ENCODE peak calls at places on chromosomes 5 and 9, in eight cellular contexts. K, Z, N, W, P, Y, S and J are unnamed samples.

GRCh38 chr5:4410151-4410550 is 730.0 kb upstream of the ADAMTS16 start:
- DNase-seq in Y (no peak), N (no peak), S (no peak), W (no peak), Z (no peak), P (no peak), K (no peak), J (no peak)

GRCh38 chr9:114282926-114283325 is 40.0 kb upstream of the ORM1 start:
- DNase-seq in W (peak; percentile 6), S (no peak), Z (no peak), K (no peak), Y (no peak), N (no peak), P (peak; percentile 96), J (peak; percentile 19)

GRCh38 chr9:130634191-130634768 is 30.1 kb upstream of the PRDM12 start:
- DNase-seq in W (no peak), N (no peak), Z (no peak), K (no peak), Y (no peak), P (no peak), S (no peak), J (no peak)

GRCh38 chr5:150161242-150162141 is 5.1 kb upstream of the CDX1 start:
- DNase-seq in Y (peak; percentile 40), P (no peak), K (peak; percentile 82), Z (peak; percentile 76), N (peak; percentile 88), S (peak; percentile 97), W (peak; percentile 79), J (peak; percentile 60)

GRCh38 chr9:107269681-107270080 is 13.4 kb upstream of the RAD23B start:
- DNase-seq in N (no peak), P (no peak), Z (no peak), Y (no peak), W (no peak), K (no peak), S (no peak), J (no peak)

GRCh38 chr9:90504486-90504885 is 138.1 kb downstream of the DIRAS2 start:
- DNase-seq in N (no peak), W (no peak), S (no peak), Y (no peak), Z (no peak), K (no peak), P (no peak), J (no peak)

GRCh38 chr9:77021928-77022782 is 2.7 kb downstream of the FOXB2 start:
- DNase-seq in Y (no peak), S (no peak), Z (no peak), P (no peak), N (no peak), W (no peak), K (no peak), J (no peak)

GRCh38 chr9:76717611-76718010 is 46.6 kb upstream of the PCA3 start:
- DNase-seq in N (no peak), K (no peak), S (no peak), W (no peak), Y (no peak), P (no peak), Z (peak; percentile 50), J (no peak)

GRCh38 chr5:71492817-71493615 is 37.6 kb downstream of the BDP1 start:
- DNase-seq in N (no peak), K (no peak), P (no peak), S (no peak), Y (no peak), W (no peak), Z (no peak), J (no peak)

GRCh38 chr9:2622361-2623045 is 916 bp downstream of the VLDLR start:
- DNase-seq in K (peak; percentile 30), Y (peak; percentile 50), P (no peak), Z (peak; percentile 3), N (peak; percentile 28), W (peak; percentile 54), S (peak; percentile 34), J (no peak)

GRCh38 chr5:147098233-147098790 is 136.5 kb upstream of the STK32A start:
- DNase-seq in Y (no peak), K (peak; percentile 34), Z (peak; percentile 40), W (no peak), N (no peak), S (peak; percentile 47), P (no peak), J (no peak)

GRCh38 chr5:136058972-136059354 is 30.2 kb downstream of the TGFBI start:
- DNase-seq in Y (no peak), S (no peak), K (no peak), N (no peak), W (no peak), Z (no peak), P (no peak), J (no peak)

GRCh38 chr9:134693641-134694367 is 52.2 kb downstream of the COL5A1 start:
- DNase-seq in S (no peak), W (peak; percentile 37), Z (no peak), P (no peak), K (peak; percentile 10), Y (no peak), N (no peak), J (no peak)

GRCh38 chr5:108141676-108142075 is 240.2 kb downstream of the FBXL17 start:
- DNase-seq in K (no peak), P (no peak), N (no peak), S (no peak), Z (peak; percentile 6), W (no peak), Y (no peak), J (no peak)

GRCh38 chr9:89843591-89843990 is 238.8 kb downstream of the GADD45G start:
- DNase-seq in N (no peak), Y (no peak), P (no peak), W (no peak), K (no peak), Z (no peak), S (no peak), J (no peak)

GRCh38 chr5:139652788-139653241 is 4.7 kb downstream of the CXXC5 start:
- DNase-seq in Y (no peak), N (no peak), Z (no peak), P (no peak), S (no peak), W (no peak), K (no peak), J (no peak)

GRCh38 chr5:167489202-167489601 is 802.2 kb upstream of the WWC1 start:
- DNase-seq in Y (no peak), S (no peak), N (no peak), K (no peak), P (no peak), W (no peak), Z (peak; percentile 72), J (no peak)

GRCh38 chr9:114271556-114272510 is 51.1 kb upstream of the ORM1 start:
- DNase-seq in Z (no peak), Y (no peak), S (peak; percentile 63), N (peak; percentile 33), P (no peak), W (peak; percentile 57), K (peak; percentile 61), J (no peak)

GRCh38 chr9:20550326-20550725 is 72.0 kb downstream of the MLLT3 start:
- DNase-seq in K (no peak), S (no peak), Y (no peak), Z (peak; percentile 27), W (no peak), P (no peak), N (no peak), J (no peak)

GRCh38 chr9:132703336-132703735 is 33.1 kb downstream of the GTF3C4 start:
- DNase-seq in K (no peak), W (no peak), Y (no peak), N (no peak), Z (no peak), P (no peak), S (no peak), J (no peak)

GRCh38 chr9:35771524-35771923 is 17.4 kb upstream of the MSMP start:
- DNase-seq in K (no peak), Y (peak; percentile 87), S (no peak), Z (no peak), W (no peak), P (no peak), N (no peak), J (no peak)

GRCh38 chr9:130189840-130190239 is 17.6 kb downstream of the NCS1 start:
- DNase-seq in S (no peak), N (no peak), Z (no peak), Y (no peak), P (peak; percentile 85), W (no peak), K (no peak), J (no peak)

GRCh38 chr9:130199605-130200004 is 27.4 kb downstream of the NCS1 start:
- DNase-seq in S (no peak), W (no peak), K (no peak), Y (no peak), P (no peak), N (no peak), Z (peak; percentile 34), J (no peak)

GRCh38 chr5:177111720-177112394 is 21.7 kb upstream of the NSD1 start:
- DNase-seq in K (no peak), W (no peak), Y (peak; percentile 61), P (no peak), S (peak; percentile 83), Z (peak; percentile 54), N (peak; percentile 76), J (peak; percentile 43)

GRCh38 chr9:77793909-77794308 is 145.8 kb upstream of the GNA14 start:
- DNase-seq in Y (peak; percentile 22), S (no peak), P (no peak), N (no peak), W (no peak), K (no peak), Z (peak; percentile 15), J (no peak)

GRCh38 chr5:57705769-57706168 is 223.2 kb upstream of the ACTBL2 start:
- DNase-seq in N (no peak), W (no peak), Y (no peak), P (no peak), S (no peak), Z (no peak), K (no peak), J (no peak)